ENCODE peak calls at places on chromosome 9, in seven cellular contexts. Q, V, B, I, H, Z and J are unnamed samples.

GRCh38 chr9:32741706-32742105 is 41.6 kb upstream of the TMEM215 start:
- DNase-seq in Q (no peak), V (peak), B (peak), I (peak), H (no peak), Z (no peak), J (no peak)

GRCh38 chr9:89177021-89177400 is 1.6 kb downstream of the SHC3 start:
- DNase-seq in Q (peak), V (peak), B (no peak), I (no peak), H (no peak), Z (no peak), J (peak)

GRCh38 chr9:114910541-114910940 is 19.9 kb downstream of the TNFSF8 start:
- DNase-seq in Q (no peak), V (no peak), B (no peak), I (no peak), H (no peak), Z (no peak), J (peak)

GRCh38 chr9:37033141-37033540 is 927 bp downstream of the PAX5 start:
- DNase-seq in Q (no peak), V (no peak), B (no peak), I (no peak), H (no peak), Z (no peak), J (no peak)

GRCh38 chr9:93671030-93671358 is 94.6 kb downstream of the PHF2 start:
- DNase-seq in Q (no peak), V (no peak), B (no peak), I (no peak), H (no peak), Z (no peak), J (no peak)

GRCh38 chr9:3787628-3788027 is 261.8 kb upstream of the RFX3 start:
- DNase-seq in Q (no peak), V (no peak), B (no peak), I (no peak), H (no peak), Z (no peak), J (no peak)

GRCh38 chr9:37034938-37035471 is 937 bp upstream of the PAX5 start:
- DNase-seq in Q (peak), V (peak), B (no peak), I (no peak), H (no peak), Z (no peak), J (no peak)

GRCh38 chr9:97802276-97802675 is 50.8 kb upstream of the FOXE1 start:
- DNase-seq in Q (no peak), V (no peak), B (peak), I (peak), H (peak), Z (no peak), J (peak)

GRCh38 chr9:89821081-89821480 is 216.3 kb downstream of the GADD45G start:
- DNase-seq in Q (peak), V (peak), B (no peak), I (no peak), H (no peak), Z (no peak), J (no peak)

GRCh38 chr9:35598863-35599590 is 6.0 kb upstream of the TESK1 start:
- DNase-seq in Q (peak), V (no peak), B (peak), I (no peak), H (no peak), Z (peak), J (no peak)
- TF ChIP-seq EZH2phosphoT487 in Q (no peak), V (no peak), B (no peak), I (no peak), H (no peak), Z (no peak), J (no peak)

DNA sequence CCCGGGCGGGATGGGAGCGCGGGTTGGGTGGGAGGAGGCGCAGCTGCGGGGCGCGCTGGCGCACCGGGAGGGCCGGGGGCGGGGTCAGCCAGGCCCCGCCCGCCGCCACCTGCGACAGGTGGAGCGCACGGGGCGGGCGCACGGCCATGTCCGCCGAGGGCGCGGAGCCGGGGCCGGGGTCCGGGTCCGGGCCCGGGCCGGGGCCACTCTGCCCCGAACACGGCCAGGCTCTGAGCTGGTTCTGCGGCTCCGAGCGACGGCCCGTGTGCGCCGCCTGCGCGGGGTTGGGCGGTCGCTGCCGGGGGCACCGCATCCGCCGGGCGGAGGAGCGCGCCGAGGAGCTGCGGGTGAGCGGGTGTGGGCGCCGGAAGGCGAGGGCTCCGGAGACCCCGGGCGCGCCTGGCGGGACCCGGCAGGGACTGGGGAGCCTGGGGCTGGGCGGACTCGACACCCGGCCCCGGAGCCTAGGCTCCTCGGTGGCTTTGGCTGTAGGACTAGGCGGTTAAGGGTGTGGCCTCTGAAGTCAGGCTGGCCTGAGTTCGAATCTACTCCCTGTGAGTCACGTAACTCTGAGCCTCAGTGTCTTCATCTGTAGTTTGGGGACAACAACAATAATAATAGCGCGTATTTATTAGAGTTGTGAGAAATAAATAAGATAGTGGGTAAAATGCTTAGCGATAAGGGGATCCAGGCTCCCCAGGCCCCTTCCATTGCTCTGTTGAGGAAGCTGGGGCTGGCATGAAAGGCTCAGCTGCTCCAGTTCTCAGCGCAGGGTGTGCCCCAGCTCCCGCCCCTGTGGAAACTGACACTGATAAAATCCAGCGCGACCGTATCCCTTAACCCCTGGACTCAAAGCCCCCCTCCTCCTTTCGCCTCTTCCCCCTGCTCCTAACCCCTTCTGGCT is at the start of gene BSPRY:
- DNase-seq in Q (peak), V (peak), B (peak), I (peak), H (peak), Z (peak), J (peak)
- TF ChIP-seq EZH2 in Q (no peak), V (peak), B (peak), I (no peak), H (no peak), Z (no peak), J (peak)

GRCh38 chr9:129010267-129010975 is 17.7 kb downstream of the SH3GLB2 start:
- DNase-seq in Q (no peak), V (no peak), B (peak), I (no peak), H (no peak), Z (no peak), J (no peak)

GRCh38 chr9:129008469-129008965 is 19.6 kb downstream of the SH3GLB2 start:
- DNase-seq in Q (no peak), V (no peak), B (peak), I (no peak), H (no peak), Z (no peak), J (no peak)

GRCh38 chr9:129011170-129011569 is 17.0 kb downstream of the SH3GLB2 start:
- DNase-seq in Q (no peak), V (no peak), B (peak), I (no peak), H (no peak), Z (no peak), J (no peak)

GRCh38 chr9:129008986-129009583 is 19.0 kb downstream of the SH3GLB2 start:
- DNase-seq in Q (no peak), V (no peak), B (peak), I (no peak), H (no peak), Z (no peak), J (no peak)

GRCh38 chr9:129009584-129010141 is 18.5 kb downstream of the SH3GLB2 start:
- DNase-seq in Q (no peak), V (no peak), B (peak), I (no peak), H (no peak), Z (no peak), J (no peak)
- TF ChIP-seq EZH2phosphoT487 in Q (no peak), V (no peak), B (no peak), I (no peak), H (no peak), Z (no peak), J (no peak)

GRCh38 chr9:127474592-127474991 is 23.3 kb downstream of the LRSAM1 start:
- DNase-seq in Q (no peak), V (no peak), B (no peak), I (no peak), H (no peak), Z (no peak), J (no peak)

GRCh38 chr9:127473501-127473900 is 22.2 kb downstream of the LRSAM1 start:
- DNase-seq in Q (no peak), V (no peak), B (no peak), I (no peak), H (no peak), Z (no peak), J (no peak)

GRCh38 chr9:127479507-127480081 is 28.3 kb downstream of the LRSAM1 start:
- DNase-seq in Q (no peak), V (no peak), B (no peak), I (no peak), H (no peak), Z (no peak), J (no peak)

GRCh38 chr9:127470662-127471061 is 19.4 kb downstream of the LRSAM1 start:
- DNase-seq in Q (no peak), V (no peak), B (no peak), I (no peak), H (no peak), Z (no peak), J (no peak)

GRCh38 chr9:127473932-127474331 is 22.6 kb downstream of the LRSAM1 start:
- DNase-seq in Q (no peak), V (no peak), B (no peak), I (no peak), H (no peak), Z (no peak), J (no peak)
- TF ChIP-seq EZH2 in Q (no peak), V (no peak), B (no peak), I (no peak), H (no peak), Z (no peak), J (no peak)